ENCODE peak calls at places on chromosomes 7 and 10, in nine cellular contexts. One of them, this sample, is unnamed.

GRCh38 chr7:73933091-73933490 is 72.1 kb downstream of the TMEM270 start:
- DNase-seq in CD4-positive, alpha-beta T cell: no peak
- DNase-seq in BE2C: no peak
- DNase-seq in CD8-positive, alpha-beta memory T cell: no peak
- DNase-seq in effector memory CD4-positive, alpha-beta T cell: no peak
- DNase-seq in AG04450: no peak
- DNase-seq in neuronal stem cell: no peak
- DNase-seq in mesendoderm: no peak
- DNase-seq in tibial artery: no peak
- DNase-seq in this sample: no peak

GRCh38 chr7:106552645-106553445 is 108.1 kb downstream of the CCDC71L start:
- DNase-seq in AG04450: no peak
- DNase-seq in BE2C: no peak
- DNase-seq in mesendoderm: no peak
- DNase-seq in neuronal stem cell: no peak
- DNase-seq in CD8-positive, alpha-beta memory T cell: no peak
- DNase-seq in effector memory CD4-positive, alpha-beta T cell: no peak
- DNase-seq in tibial artery: no peak
- DNase-seq in CD4-positive, alpha-beta T cell: no peak
- DNase-seq in this sample: no peak

GRCh38 chr10:123517376-123517775 is 148.8 kb upstream of the GPR26 start:
- DNase-seq in tibial artery: peak; percentile 11
- DNase-seq in CD4-positive, alpha-beta T cell: no peak
- DNase-seq in neuronal stem cell: no peak
- DNase-seq in mesendoderm: peak; percentile 26
- DNase-seq in effector memory CD4-positive, alpha-beta T cell: no peak
- DNase-seq in BE2C: no peak
- DNase-seq in AG04450: no peak
- DNase-seq in CD8-positive, alpha-beta memory T cell: no peak
- DNase-seq in this sample: no peak

GRCh38 chr10:30897547-30897946 is 134.1 kb downstream of the ZNF438 start:
- DNase-seq in CD4-positive, alpha-beta T cell: no peak
- DNase-seq in tibial artery: no peak
- DNase-seq in neuronal stem cell: no peak
- DNase-seq in effector memory CD4-positive, alpha-beta T cell: no peak
- DNase-seq in CD8-positive, alpha-beta memory T cell: no peak
- DNase-seq in AG04450: no peak
- DNase-seq in BE2C: no peak
- DNase-seq in mesendoderm: no peak
- DNase-seq in this sample: no peak

GRCh38 chr10:45460235-45460878 is 86.3 kb downstream of the ALOX5 start:
- DNase-seq in CD4-positive, alpha-beta T cell: no peak
- DNase-seq in BE2C: no peak
- DNase-seq in effector memory CD4-positive, alpha-beta T cell: no peak
- DNase-seq in neuronal stem cell: no peak
- DNase-seq in mesendoderm: no peak
- DNase-seq in tibial artery: no peak
- DNase-seq in AG04450: no peak
- DNase-seq in CD8-positive, alpha-beta memory T cell: no peak
- DNase-seq in this sample: no peak

GRCh38 chr7:96870934-96871333 is 134.4 kb upstream of the DLX6 start:
- DNase-seq in CD8-positive, alpha-beta memory T cell: no peak
- DNase-seq in effector memory CD4-positive, alpha-beta T cell: no peak
- DNase-seq in BE2C: no peak
- DNase-seq in tibial artery: no peak
- DNase-seq in CD4-positive, alpha-beta T cell: no peak
- DNase-seq in AG04450: no peak
- DNase-seq in mesendoderm: no peak
- DNase-seq in neuronal stem cell: no peak
- DNase-seq in this sample: no peak

GRCh38 chr7:90298145-90299038 is 22.7 kb downstream of the FAM237B start:
- DNase-seq in neuronal stem cell: no peak
- DNase-seq in CD8-positive, alpha-beta memory T cell: no peak
- DNase-seq in tibial artery: no peak
- DNase-seq in AG04450: peak; percentile 24
- DNase-seq in BE2C: peak; percentile 11
- DNase-seq in effector memory CD4-positive, alpha-beta T cell: no peak
- DNase-seq in mesendoderm: peak; percentile 70
- DNase-seq in CD4-positive, alpha-beta T cell: no peak
- DNase-seq in this sample: peak; percentile 23

GRCh38 chr10:111078505-111079185 is 1.8 kb downstream of the ADRA2A start:
- DNase-seq in tibial artery: no peak
- DNase-seq in CD4-positive, alpha-beta T cell: no peak
- DNase-seq in AG04450: no peak
- DNase-seq in effector memory CD4-positive, alpha-beta T cell: no peak
- DNase-seq in BE2C: no peak
- DNase-seq in neuronal stem cell: no peak
- DNase-seq in mesendoderm: no peak
- DNase-seq in CD8-positive, alpha-beta memory T cell: no peak
- DNase-seq in this sample: peak; percentile 60

GRCh38 chr7:98156700-98157099 is 50.0 kb downstream of the LMTK2 start:
- DNase-seq in CD8-positive, alpha-beta memory T cell: no peak
- DNase-seq in tibial artery: no peak
- DNase-seq in BE2C: no peak
- DNase-seq in mesendoderm: no peak
- DNase-seq in neuronal stem cell: no peak
- DNase-seq in effector memory CD4-positive, alpha-beta T cell: no peak
- DNase-seq in AG04450: no peak
- DNase-seq in CD4-positive, alpha-beta T cell: no peak
- DNase-seq in this sample: no peak

GRCh38 chr7:105838273-105839141 is 37.9 kb downstream of the ATXN7L1 start:
- DNase-seq in neuronal stem cell: no peak
- DNase-seq in CD8-positive, alpha-beta memory T cell: no peak
- DNase-seq in tibial artery: no peak
- DNase-seq in CD4-positive, alpha-beta T cell: no peak
- DNase-seq in effector memory CD4-positive, alpha-beta T cell: no peak
- DNase-seq in BE2C: peak; percentile 68
- DNase-seq in AG04450: peak; percentile 26
- DNase-seq in mesendoderm: peak; percentile 79
- DNase-seq in this sample: peak; percentile 33

GRCh38 chr7:41993173-41993867 is 243.7 kb downstream of the GLI3 start:
- DNase-seq in effector memory CD4-positive, alpha-beta T cell: no peak
- DNase-seq in BE2C: no peak
- DNase-seq in mesendoderm: no peak
- DNase-seq in CD4-positive, alpha-beta T cell: no peak
- DNase-seq in neuronal stem cell: no peak
- DNase-seq in CD8-positive, alpha-beta memory T cell: no peak
- DNase-seq in AG04450: peak; percentile 48
- DNase-seq in tibial artery: no peak
- DNase-seq in this sample: no peak

GRCh38 chr10:77416327-77417135 is 221.1 kb downstream of the KCNMA1 start:
- DNase-seq in CD4-positive, alpha-beta T cell: no peak
- DNase-seq in effector memory CD4-positive, alpha-beta T cell: no peak
- DNase-seq in AG04450: peak; percentile 63
- DNase-seq in neuronal stem cell: no peak
- DNase-seq in CD8-positive, alpha-beta memory T cell: no peak
- DNase-seq in mesendoderm: peak; percentile 67
- DNase-seq in tibial artery: no peak
- DNase-seq in BE2C: no peak
- DNase-seq in this sample: no peak

GRCh38 chr7:66146701-66147100 is 32.1 kb downstream of the CRCP start:
- DNase-seq in CD8-positive, alpha-beta memory T cell: no peak
- DNase-seq in CD4-positive, alpha-beta T cell: no peak
- DNase-seq in tibial artery: no peak
- DNase-seq in mesendoderm: no peak
- DNase-seq in BE2C: peak; percentile 38
- DNase-seq in neuronal stem cell: no peak
- DNase-seq in effector memory CD4-positive, alpha-beta T cell: no peak
- DNase-seq in AG04450: no peak
- DNase-seq in this sample: no peak

DNA sequence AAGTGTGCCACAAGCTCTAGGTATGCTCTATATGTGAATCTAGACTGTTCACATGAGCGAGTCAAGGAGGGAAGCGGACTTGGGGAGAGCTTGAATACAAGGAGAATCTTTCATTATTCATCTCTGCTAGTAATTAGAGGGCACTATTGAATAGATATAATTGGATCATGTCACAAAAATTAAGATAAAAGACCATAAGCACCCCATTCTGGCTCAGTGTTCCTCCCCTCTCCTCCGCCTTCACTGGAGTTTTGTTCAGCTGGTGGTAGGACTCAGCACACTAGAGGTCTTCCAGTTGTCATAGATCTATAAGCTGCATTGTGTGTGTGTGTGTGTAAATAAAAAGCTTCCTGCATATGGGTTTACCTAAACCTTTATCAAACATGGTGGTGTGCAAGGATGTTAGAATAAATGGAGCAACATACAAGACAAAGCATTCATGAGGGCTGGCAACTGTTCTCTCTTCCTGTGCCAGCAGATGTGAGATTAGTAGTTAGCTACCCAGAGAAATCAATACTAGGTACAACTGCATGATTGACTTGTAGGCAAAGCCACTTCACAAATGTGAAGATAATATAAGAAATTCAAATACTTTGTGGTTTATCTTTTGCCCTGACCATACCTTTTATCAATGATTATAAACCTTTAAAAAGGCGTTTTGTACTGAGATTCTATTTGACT is 142.6 kb downstream of the CREB5 start:
- DNase-seq in BE2C: peak; percentile 28
- DNase-seq in effector memory CD4-positive, alpha-beta T cell: no peak
- DNase-seq in CD4-positive, alpha-beta T cell: no peak
- DNase-seq in neuronal stem cell: no peak
- DNase-seq in mesendoderm: no peak
- DNase-seq in tibial artery: no peak
- DNase-seq in CD8-positive, alpha-beta memory T cell: no peak
- DNase-seq in AG04450: no peak
- DNase-seq in this sample: no peak
- H3K27me3 ChIP-seq in BE2C: no peaks in the 10 kb centered on the region
- H3K27me3 ChIP-seq in effector memory CD4-positive, alpha-beta T cell: no peaks in the 10 kb centered on the region
- H3K27me3 ChIP-seq in CD4-positive, alpha-beta T cell: peaks cover 4% of the 10 kb centered on the region
- H3K27me3 ChIP-seq in neuronal stem cell: no peaks in the 10 kb centered on the region
- H3K27me3 ChIP-seq in mesendoderm: no peaks in the 10 kb centered on the region
- H3K27me3 ChIP-seq in tibial artery: no peaks in the 10 kb centered on the region
- H3K27me3 ChIP-seq in CD8-positive, alpha-beta memory T cell: no peaks in the 10 kb centered on the region
- H3K27me3 ChIP-seq in AG04450: no peaks in the 10 kb centered on the region
- H3K27me3 ChIP-seq in this sample: no peaks in the 10 kb centered on the region

DNA sequence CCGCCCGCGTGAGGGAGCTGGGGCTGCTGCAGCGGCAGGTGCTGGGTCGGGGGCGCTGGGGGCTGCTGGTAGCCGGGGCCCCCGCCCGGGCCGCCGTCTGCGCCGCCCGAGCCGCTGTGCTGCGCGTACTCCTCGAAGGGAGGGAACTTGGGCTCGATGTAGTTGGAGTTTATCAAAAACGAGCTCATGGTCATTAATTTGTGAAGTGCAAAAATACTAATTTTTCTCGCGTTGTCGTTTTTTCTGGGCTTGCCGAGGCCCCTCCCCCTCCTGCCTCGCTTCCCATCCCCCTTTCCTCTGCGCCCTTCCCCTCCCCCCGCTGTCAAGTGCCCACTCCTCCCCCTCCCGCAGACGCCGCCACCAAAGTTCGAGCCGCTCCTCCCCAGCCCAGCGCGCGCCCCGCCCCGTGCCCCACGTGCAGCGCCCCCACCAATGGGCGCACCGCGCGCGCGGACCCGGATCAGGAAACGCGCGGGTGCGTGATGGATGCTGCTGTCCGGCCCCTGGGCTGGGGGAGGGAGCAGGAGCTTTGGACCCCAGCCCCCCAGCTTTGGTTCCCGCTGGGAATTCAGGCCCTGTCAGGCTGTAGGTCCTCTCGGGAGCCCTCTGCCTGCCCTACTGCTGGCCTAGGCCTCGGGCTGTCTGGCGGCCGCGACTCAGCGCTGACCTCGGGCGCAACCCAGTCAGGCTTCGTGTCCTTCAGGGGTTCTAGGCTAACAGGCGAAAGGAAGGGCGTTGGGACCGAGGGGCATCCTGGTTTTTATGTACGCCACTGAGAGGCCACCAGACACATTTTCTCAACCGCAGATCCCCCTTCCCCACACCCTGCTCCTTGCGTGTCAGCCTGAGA is at the start of gene HOXA4:
- DNase-seq in effector memory CD4-positive, alpha-beta T cell: peak; percentile 42
- DNase-seq in AG04450: no peak
- DNase-seq in tibial artery: peak; percentile 97
- DNase-seq in CD4-positive, alpha-beta T cell: peak; percentile 62
- DNase-seq in BE2C: no peak
- DNase-seq in neuronal stem cell: no peak
- DNase-seq in mesendoderm: peak; percentile 86
- DNase-seq in CD8-positive, alpha-beta memory T cell: peak; percentile 79
- DNase-seq in this sample: peak; percentile 95
- H3K27me3 ChIP-seq in effector memory CD4-positive, alpha-beta T cell: peaks cover 6% of the 10 kb centered on the region
- H3K27me3 ChIP-seq in AG04450: no peaks in the 10 kb centered on the region
- H3K27me3 ChIP-seq in tibial artery: no peaks in the 10 kb centered on the region
- H3K27me3 ChIP-seq in CD4-positive, alpha-beta T cell: peaks cover 32% of the 10 kb centered on the region
- H3K27me3 ChIP-seq in BE2C: peaks cover 98% of the 10 kb centered on the region
- H3K27me3 ChIP-seq in neuronal stem cell: peaks cover 22% of the 10 kb centered on the region
- H3K27me3 ChIP-seq in mesendoderm: peaks cover 89% of the 10 kb centered on the region
- H3K27me3 ChIP-seq in CD8-positive, alpha-beta memory T cell: peaks cover 6% of the 10 kb centered on the region
- H3K27me3 ChIP-seq in this sample: peaks cover 98% of the 10 kb centered on the region

DNA sequence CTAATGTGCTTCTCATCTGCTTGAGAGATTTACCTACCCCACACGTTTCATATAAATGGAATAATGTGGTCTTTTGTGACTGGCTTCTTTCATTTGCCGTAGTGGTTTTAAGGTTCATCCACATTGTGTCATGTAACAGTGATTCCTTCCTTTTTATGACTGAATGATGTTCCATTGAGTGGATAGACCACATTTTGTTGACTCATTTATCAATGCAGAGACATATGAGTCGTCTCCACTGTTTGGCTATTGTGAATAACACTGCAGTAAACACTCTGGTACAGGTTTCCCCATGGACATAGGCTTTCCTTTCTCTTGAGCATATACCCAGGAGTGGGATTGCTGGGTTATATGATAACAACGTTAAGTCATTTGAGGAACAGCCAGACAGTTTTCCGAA is 2.0 kb upstream of the AOC1 start:
- DNase-seq in CD8-positive, alpha-beta memory T cell: no peak
- DNase-seq in mesendoderm: no peak
- DNase-seq in neuronal stem cell: no peak
- DNase-seq in AG04450: no peak
- DNase-seq in CD4-positive, alpha-beta T cell: no peak
- DNase-seq in effector memory CD4-positive, alpha-beta T cell: no peak
- DNase-seq in BE2C: no peak
- DNase-seq in tibial artery: no peak
- DNase-seq in this sample: no peak
- H3K27me3 ChIP-seq in CD8-positive, alpha-beta memory T cell: peaks cover 8% of the 10 kb centered on the region
- H3K27me3 ChIP-seq in mesendoderm: no peaks in the 10 kb centered on the region
- H3K27me3 ChIP-seq in neuronal stem cell: no peaks in the 10 kb centered on the region
- H3K27me3 ChIP-seq in AG04450: peaks cover 3% of the 10 kb centered on the region
- H3K27me3 ChIP-seq in CD4-positive, alpha-beta T cell: peaks cover 7% of the 10 kb centered on the region
- H3K27me3 ChIP-seq in effector memory CD4-positive, alpha-beta T cell: no peaks in the 10 kb centered on the region
- H3K27me3 ChIP-seq in BE2C: no peaks in the 10 kb centered on the region
- H3K27me3 ChIP-seq in tibial artery: peaks cover 19% of the 10 kb centered on the region
- H3K27me3 ChIP-seq in this sample: no peaks in the 10 kb centered on the region

DNA sequence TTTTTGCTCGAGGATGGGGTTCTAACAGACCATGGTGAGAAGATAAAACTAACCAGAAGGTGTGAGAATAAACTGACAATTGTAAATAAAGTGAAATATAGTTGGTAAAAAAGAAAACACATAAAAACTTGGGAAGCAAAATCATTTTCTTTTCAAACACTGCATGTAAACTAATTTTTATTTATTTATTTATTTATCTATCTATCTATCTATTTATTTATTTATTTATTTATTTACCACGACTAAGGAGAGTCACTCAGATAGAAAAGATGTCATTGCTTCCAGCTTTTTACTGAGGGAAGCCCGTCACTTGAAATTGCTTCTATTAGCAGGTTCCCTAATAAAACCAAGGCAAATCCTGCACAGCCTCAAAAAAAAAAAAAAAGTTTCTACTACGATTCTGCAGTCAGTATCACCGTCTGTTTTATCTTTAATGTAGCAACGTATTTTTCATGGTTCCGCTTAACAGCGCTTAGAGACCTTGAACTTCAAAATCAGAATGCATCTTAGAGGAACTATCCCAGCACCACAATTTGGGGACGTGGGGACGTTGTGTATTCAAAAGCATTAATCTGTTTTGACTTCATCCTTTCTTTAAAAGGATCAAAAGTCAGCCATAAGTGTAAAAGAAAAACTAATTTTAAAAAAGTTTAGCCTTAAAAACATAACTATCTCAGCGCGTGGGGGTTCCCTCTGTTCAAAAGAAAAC is 33.2 kb upstream of the EBLN1 start:
- DNase-seq in CD4-positive, alpha-beta T cell: no peak
- DNase-seq in BE2C: no peak
- DNase-seq in AG04450: no peak
- DNase-seq in tibial artery: no peak
- DNase-seq in neuronal stem cell: no peak
- DNase-seq in mesendoderm: no peak
- DNase-seq in CD8-positive, alpha-beta memory T cell: no peak
- DNase-seq in effector memory CD4-positive, alpha-beta T cell: no peak
- DNase-seq in this sample: no peak
- H3K27me3 ChIP-seq in CD4-positive, alpha-beta T cell: no peaks in the 10 kb centered on the region
- H3K27me3 ChIP-seq in BE2C: no peaks in the 10 kb centered on the region
- H3K27me3 ChIP-seq in AG04450: peaks cover 26% of the 10 kb centered on the region
- H3K27me3 ChIP-seq in tibial artery: no peaks in the 10 kb centered on the region
- H3K27me3 ChIP-seq in neuronal stem cell: peaks cover 12% of the 10 kb centered on the region
- H3K27me3 ChIP-seq in mesendoderm: peaks cover 14% of the 10 kb centered on the region
- H3K27me3 ChIP-seq in CD8-positive, alpha-beta memory T cell: no peaks in the 10 kb centered on the region
- H3K27me3 ChIP-seq in effector memory CD4-positive, alpha-beta T cell: no peaks in the 10 kb centered on the region
- H3K27me3 ChIP-seq in this sample: peaks cover 69% of the 10 kb centered on the region

This sample was measured in H7.